ENCODE peak calls at places on chromosomes 7 and 10, in five cellular contexts. B is neural progenitor cell, C is GM23248, O is OCI-LY7, H is SK-N-SH. W is an unnamed sample.

GRCh38 chr10:62185914-62186692 is 82.5 kb downstream of the RTKN2 start:
- DNase-seq in B (no peak), C (no peak), O (no peak), H (no peak), W (no peak)

GRCh38 chr10:101227765-101228681 is 1.2 kb downstream of the LBX1 start:
- DNase-seq in B (peak; percentile 84), C (peak; percentile 30), O (no peak), H (peak; percentile 76), W (no peak)

GRCh38 chr7:11817111-11817710 is 14.8 kb downstream of the THSD7A start:
- DNase-seq in B (no peak), C (no peak), O (no peak), H (no peak), W (no peak)

GRCh38 chr7:13979671-13980438 is 9.6 kb downstream of the ETV1 start:
- DNase-seq in B (no peak), C (peak; percentile 66), O (no peak), H (no peak), W (no peak)

GRCh38 chr10:119849031-119849789 is 23.4 kb downstream of the MCMBP start:
- DNase-seq in B (no peak), C (peak; percentile 39), O (no peak), H (no peak), W (no peak)

GRCh38 chr10:14389981-14390590 is 59.4 kb upstream of the FRMD4A start:
- DNase-seq in B (no peak), C (no peak), O (no peak), H (no peak), W (no peak)

GRCh38 chr7:5332579-5332978 is 49.8 kb downstream of the SLC29A4 start:
- DNase-seq in B (no peak), C (no peak), O (no peak), H (peak; percentile 34), W (no peak)

GRCh38 chr10:63700209-63700934 is 179.2 kb downstream of the REEP3 start:
- DNase-seq in B (no peak), C (peak; percentile 98), O (no peak), H (no peak), W (peak; percentile 85)

GRCh38 chr7:116588225-116588624 is 63.4 kb downstream of the CAV1 start:
- DNase-seq in B (peak; percentile 18), C (peak; percentile 88), O (peak; percentile 4), H (no peak), W (no peak)

GRCh38 chr7:150964593-150965111 is 13.5 kb downstream of the KCNH2 start:
- DNase-seq in B (peak; percentile 60), C (peak; percentile 21), O (no peak), H (peak; percentile 93), W (no peak)

GRCh38 chr7:13778967-13779366 is 210.5 kb downstream of the ETV1 start:
- DNase-seq in B (no peak), C (peak; percentile 74), O (no peak), H (no peak), W (peak; percentile 61)

GRCh38 chr7:12719141-12719919 is 31.9 kb downstream of the ARL4A start:
- DNase-seq in B (no peak), C (peak; percentile 82), O (no peak), H (no peak), W (no peak)

GRCh38 chr10:49602380-49603023 is 7.6 kb upstream of the SLC18A3 start:
- DNase-seq in B (no peak), C (no peak), O (no peak), H (no peak), W (no peak)

GRCh38 chr10:70493660-70494234 is 15.2 kb downstream of the PALD1 start:
- DNase-seq in B (peak; percentile 82), C (no peak), O (peak; percentile 97), H (no peak), W (no peak)

GRCh38 chr7:136183981-136184380 is 206.8 kb upstream of the MTPN start:
- DNase-seq in B (peak; percentile 45), C (peak; percentile 13), O (no peak), H (no peak), W (no peak)

GRCh38 chr10:16686081-16686902 is 130.9 kb downstream of the RSU1 start:
- DNase-seq in B (no peak), C (no peak), O (no peak), H (no peak), W (no peak)

GRCh38 chr7:46533946-46534345 is 612.9 kb upstream of the IGFBP3 start:
- DNase-seq in B (no peak), C (no peak), O (no peak), H (no peak), W (no peak)

GRCh38 chr7:132321387-132321786 is 254.9 kb downstream of the PLXNA4 start:
- DNase-seq in B (peak; percentile 8), C (peak; percentile 9), O (no peak), H (peak; percentile 76), W (no peak)
- TF ChIP-seq EZH2phosphoT487 in B (no peak), C (no peak), O (no peak), H (no peak), W (no peak)

DNA sequence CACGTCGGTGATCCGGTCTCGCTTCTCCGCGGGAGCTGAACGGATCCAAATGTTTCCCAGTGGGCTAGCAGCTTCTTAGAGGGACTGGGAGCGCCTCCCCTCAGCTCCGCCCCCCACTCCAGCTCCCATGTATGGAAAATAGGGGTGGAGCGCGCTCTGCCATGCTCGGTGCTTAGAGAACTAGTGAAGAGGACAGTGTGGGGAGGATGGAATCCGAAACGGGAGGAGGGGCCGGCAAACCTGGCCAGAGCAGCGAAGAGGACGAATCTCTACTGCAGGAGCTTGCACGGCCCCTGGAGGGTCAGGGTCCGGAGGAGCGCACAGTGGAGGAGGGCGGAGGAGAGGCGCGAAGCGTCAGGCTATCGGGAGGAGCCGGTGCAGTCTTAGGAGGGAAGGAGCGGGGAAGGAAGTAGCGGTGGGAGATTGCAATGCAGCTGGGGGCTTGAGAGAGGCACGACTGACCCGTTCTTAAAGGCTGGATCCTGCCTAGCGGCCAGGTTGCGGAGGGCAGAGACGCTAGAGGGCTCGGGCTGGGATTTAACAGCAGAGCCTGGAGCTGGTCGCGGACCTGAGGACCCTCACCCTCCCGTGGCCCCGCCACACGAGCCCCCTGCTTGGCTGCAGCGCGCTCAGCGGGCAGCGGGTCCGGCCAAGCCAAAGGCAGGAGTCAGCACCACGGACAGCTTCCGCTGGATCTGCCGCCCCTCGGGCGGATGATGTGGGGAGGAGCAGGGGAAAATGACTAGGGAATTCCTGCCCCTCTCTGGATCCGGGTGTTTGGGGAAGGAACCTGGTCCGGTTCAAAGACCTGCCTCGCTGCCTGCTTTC is at the start of gene PRLHR:
- DNase-seq in B (peak; percentile 94), C (peak; percentile 59), O (no peak), H (peak; percentile 92), W (no peak)
- TF ChIP-seq EZH2phosphoT487 in B (no peak), C (no peak), O (no peak), H (no peak), W (no peak)

DNA sequence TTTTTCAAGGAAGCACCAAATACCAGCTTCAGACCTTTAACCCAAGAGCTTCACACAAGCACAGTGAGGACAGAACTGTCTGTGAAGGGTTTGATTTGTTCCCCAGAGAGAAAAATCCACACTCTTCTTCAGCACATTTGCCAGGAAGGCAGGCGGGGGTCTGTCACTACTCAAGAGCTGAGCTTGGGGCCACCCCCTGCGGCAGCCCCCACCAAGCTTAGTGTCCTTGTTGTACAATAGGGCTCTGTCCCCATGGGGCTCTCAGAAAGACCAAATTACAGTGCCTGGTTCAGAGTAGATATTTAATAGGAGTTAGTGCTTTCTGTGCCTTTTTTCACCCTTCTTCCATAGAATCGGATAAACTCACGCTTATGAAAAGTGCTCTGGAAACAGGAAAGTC is 12.4 kb downstream of the ECHDC3 start:
- DNase-seq in B (no peak), C (no peak), O (no peak), H (no peak), W (no peak)
- TF ChIP-seq EZH2phosphoT487 in B (no peak), C (no peak), O (no peak), H (no peak), W (no peak)

DNA sequence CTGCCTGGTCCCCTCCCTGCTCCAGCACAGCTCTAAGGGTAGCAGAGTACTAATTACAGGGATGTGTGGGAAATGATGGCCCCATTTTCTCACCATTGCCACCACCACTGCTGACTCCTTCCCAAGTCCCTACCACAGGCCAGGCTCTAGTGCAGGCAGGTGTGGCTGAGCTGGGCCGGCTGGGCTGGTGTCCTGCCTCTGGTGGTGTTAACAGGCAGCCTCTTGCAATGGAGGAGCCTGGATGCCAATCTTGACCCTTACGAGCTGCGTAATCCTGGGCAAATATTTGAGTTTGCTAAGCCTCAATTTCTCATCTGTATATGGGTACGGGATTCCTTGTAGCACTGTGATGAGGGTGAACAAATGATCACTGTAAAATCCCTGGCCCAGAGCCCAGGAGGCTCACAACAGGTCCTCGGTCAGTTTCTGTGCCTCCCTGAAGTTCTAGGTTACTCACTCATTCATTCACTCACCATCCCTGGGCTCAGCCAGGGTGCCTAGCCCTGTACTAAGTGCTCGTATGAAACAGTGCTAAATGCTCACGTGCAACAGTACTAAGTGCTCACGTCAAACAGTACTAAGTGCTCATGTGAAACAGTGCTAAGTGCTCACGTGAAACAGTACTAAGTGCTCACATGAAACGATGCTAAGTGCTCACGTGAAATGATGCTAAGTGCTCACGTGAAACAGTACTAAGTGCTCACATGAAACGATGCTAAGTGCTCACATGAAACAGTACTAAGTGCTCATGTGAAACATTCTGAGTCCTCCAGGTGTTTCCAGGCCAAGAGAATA is 2.3 kb upstream of the FZD9 start:
- DNase-seq in B (no peak), C (no peak), O (no peak), H (no peak), W (no peak)
- TF ChIP-seq EZH2phosphoT487 in B (no peak), C (no peak), O (no peak), H (no peak), W (no peak)